ENCODE peak calls at places on chromosome 7, in four cellular contexts. O, M, X and K are unnamed samples.

GRCh38 chr7:80131675-80132435 is 2.8 kb upstream of the GNAI1 start:
- DNase-seq in M (no peak), O (no peak), X (no peak), K (peak; percentile 69)

GRCh38 chr7:55022618-55022985 is 3.8 kb downstream of the EGFR start:
- DNase-seq in X (no peak), M (no peak), O (no peak), K (no peak)

GRCh38 chr7:148699024-148699771 is 495 bp downstream of the CUL1 start:
- DNase-seq in O (peak; percentile 71), M (no peak), X (peak; percentile 82), K (peak; percentile 82)

GRCh38 chr7:148620749-148621372 is 30.3 kb downstream of the C7orf33 start:
- DNase-seq in O (no peak), X (no peak), M (no peak), K (no peak)

GRCh38 chr7:29281782-29282541 is 87.4 kb downstream of the CHN2 start:
- DNase-seq in X (no peak), M (peak; percentile 59), O (no peak), K (no peak)

GRCh38 chr7:99504281-99504602 is 220 bp upstream of the ZKSCAN5 start:
- DNase-seq in X (peak; percentile 100), M (peak; percentile 91), O (peak; percentile 100), K (peak; percentile 100)

GRCh38 chr7:100818366-100818765 is 9.0 kb downstream of the EPHB4 start:
- DNase-seq in M (no peak), O (no peak), X (no peak), K (no peak)

GRCh38 chr7:130144632-130145171 is 60.5 kb downstream of the TMEM209 start:
- DNase-seq in O (no peak), M (peak; percentile 62), X (no peak), K (peak; percentile 73)

GRCh38 chr7:76512941-76513816 is 2.8 kb downstream of the UPK3B start:
- DNase-seq in M (no peak), X (peak; percentile 87), O (peak; percentile 81), K (peak; percentile 30)

GRCh38 chr7:123647106-123647730 is 8.4 kb upstream of the LMOD2 start:
- DNase-seq in O (no peak), M (no peak), X (no peak), K (no peak)

GRCh38 chr7:100191775-100192174 is 14.1 kb downstream of the STAG3 start:
- DNase-seq in M (no peak), O (no peak), X (no peak), K (peak; percentile 34)

GRCh38 chr7:2129376-2130375 is 103.1 kb downstream of the MAD1L1 start:
- DNase-seq in O (no peak), M (no peak), X (no peak), K (no peak)

GRCh38 chr7:94389381-94389780 is 5.3 kb upstream of the COL1A2 start:
- DNase-seq in O (no peak), M (no peak), X (no peak), K (peak; percentile 17)

GRCh38 chr7:66542049-66542448 is 86.6 kb upstream of the KCTD7 start:
- DNase-seq in O (no peak), M (no peak), X (no peak), K (no peak)

GRCh38 chr7:121531175-121532070 is 135.3 kb upstream of the FAM3C start:
- DNase-seq in X (no peak), O (no peak), M (no peak), K (no peak)

GRCh38 chr7:54541941-54542618 is at the start of gene VSTM2A:
- DNase-seq in X (peak; percentile 88), O (peak; percentile 85), M (no peak), K (peak; percentile 30)

GRCh38 chr7:40815512-40815911 is 680.7 kb downstream of the SUGCT start:
- DNase-seq in O (no peak), M (peak; percentile 70), X (no peak), K (peak; percentile 77)

GRCh38 chr7:69115788-69116187 is 482.5 kb upstream of the AUTS2 start:
- DNase-seq in X (no peak), O (no peak), M (no peak), K (no peak)

GRCh38 chr7:147311332-147311731 is 1194.7 kb downstream of the CNTNAP2 start:
- DNase-seq in O (no peak), X (no peak), M (no peak), K (no peak)

GRCh38 chr7:106717997-106718871 is 57.3 kb upstream of the CCDC71L start:
- DNase-seq in O (peak; percentile 52), M (peak; percentile 88), X (peak; percentile 49), K (peak; percentile 93)

GRCh38 chr7:30656611-30657010 is 25.6 kb downstream of the CRHR2 start:
- DNase-seq in M (no peak), O (no peak), X (no peak), K (no peak)

GRCh38 chr7:107815254-107815882 is 12.3 kb upstream of the SLC26A3 start:
- DNase-seq in M (no peak), O (no peak), X (no peak), K (no peak)

GRCh38 chr7:83410989-83411591 is 237.8 kb downstream of the SEMA3E start:
- DNase-seq in M (no peak), X (peak; percentile 48), O (peak; percentile 78), K (peak; percentile 82)

GRCh38 chr7:69939317-69939716 is 341.0 kb downstream of the AUTS2 start:
- DNase-seq in X (no peak), M (no peak), O (no peak), K (no peak)

GRCh38 chr7:475951-476441 is 43.6 kb downstream of the PDGFA start:
- DNase-seq in X (no peak), O (no peak), M (no peak), K (no peak)

GRCh38 chr7:80708007-80708594 is 69.7 kb downstream of the CD36 start:
- DNase-seq in O (no peak), M (no peak), X (no peak), K (no peak)

GRCh38 chr7:4144801-4145470 is 537.2 kb upstream of the FOXK1 start:
- DNase-seq in M (no peak), X (peak; percentile 78), O (peak; percentile 58), K (peak; percentile 55)

GRCh38 chr7:150945171-150945852 is 32.8 kb downstream of the KCNH2 start:
- DNase-seq in M (no peak), O (no peak), X (no peak), K (no peak)

GRCh38 chr7:116353614-116354013 is 143.3 kb downstream of the TES start:
- DNase-seq in X (no peak), M (no peak), O (no peak), K (peak; percentile 32)

GRCh38 chr7:512541-513311 is 6.9 kb downstream of the PDGFA start:
- DNase-seq in X (no peak), M (no peak), O (no peak), K (no peak)

GRCh38 chr7:149431486-149432120 is 29.3 kb downstream of the ZNF777 start:
- DNase-seq in O (peak; percentile 77), M (no peak), X (no peak), K (no peak)

GRCh38 chr7:25926009-25926408 is 226.0 kb upstream of the NFE2L3 start:
- DNase-seq in X (no peak), O (no peak), M (peak; percentile 35), K (no peak)

GRCh38 chr7:141693082-141693481 is 8.9 kb downstream of the DENND11 start:
- DNase-seq in X (no peak), O (no peak), M (no peak), K (no peak)

GRCh38 chr7:17171427-17171826 is 127.0 kb upstream of the AHR start:
- DNase-seq in O (no peak), M (no peak), X (no peak), K (no peak)

GRCh38 chr7:26555971-26556830 is 264.5 kb downstream of the SNX10 start:
- DNase-seq in M (no peak), X (peak; percentile 61), O (no peak), K (no peak)

GRCh38 chr7:91660734-91661355 is 219.7 kb downstream of the MTERF1 start:
- DNase-seq in X (no peak), M (no peak), O (no peak), K (no peak)

GRCh38 chr7:119320316-119320715 is 952.7 kb upstream of the KCND2 start:
- DNase-seq in M (no peak), X (peak; percentile 46), O (peak; percentile 27), K (no peak)

GRCh38 chr7:106606120-106606519 is 54.8 kb downstream of the CCDC71L start:
- DNase-seq in O (no peak), X (no peak), M (no peak), K (no peak)

GRCh38 chr7:5597772-5598171 is 174.1 kb upstream of the TNRC18 start:
- DNase-seq in M (no peak), O (no peak), X (no peak), K (peak; percentile 57)

GRCh38 chr7:64101943-64102655 is 56.9 kb downstream of the ZNF727 start:
- DNase-seq in O (no peak), X (no peak), M (no peak), K (no peak)

GRCh38 chr7:64099656-64100531 is 54.7 kb downstream of the ZNF727 start:
- DNase-seq in X (no peak), M (no peak), O (no peak), K (no peak)

GRCh38 chr7:64101126-64101942 is 56.1 kb downstream of the ZNF727 start:
- DNase-seq in M (no peak), O (no peak), X (no peak), K (no peak)

GRCh38 chr7:64102656-64103400 is 57.6 kb downstream of the ZNF727 start:
- DNase-seq in M (no peak), X (no peak), O (no peak), K (no peak)
- H3K4me3 ChIP-seq in M (no peak overlapping the region), X (no peak overlapping the region), O (no peak overlapping the region), K (no peak overlapping the region)

GRCh38 chr7:23012186-23012585 is 1.7 kb downstream of the HYCC1 start:
- DNase-seq in M (no peak), O (no peak), X (no peak), K (no peak)
- H3K4me3 ChIP-seq in M (peak overlapping the region; percentile 77), O (peak overlapping the region; percentile 83), X (peak overlapping the region; percentile 100), K (peak overlapping the region; percentile 90)

DNA sequence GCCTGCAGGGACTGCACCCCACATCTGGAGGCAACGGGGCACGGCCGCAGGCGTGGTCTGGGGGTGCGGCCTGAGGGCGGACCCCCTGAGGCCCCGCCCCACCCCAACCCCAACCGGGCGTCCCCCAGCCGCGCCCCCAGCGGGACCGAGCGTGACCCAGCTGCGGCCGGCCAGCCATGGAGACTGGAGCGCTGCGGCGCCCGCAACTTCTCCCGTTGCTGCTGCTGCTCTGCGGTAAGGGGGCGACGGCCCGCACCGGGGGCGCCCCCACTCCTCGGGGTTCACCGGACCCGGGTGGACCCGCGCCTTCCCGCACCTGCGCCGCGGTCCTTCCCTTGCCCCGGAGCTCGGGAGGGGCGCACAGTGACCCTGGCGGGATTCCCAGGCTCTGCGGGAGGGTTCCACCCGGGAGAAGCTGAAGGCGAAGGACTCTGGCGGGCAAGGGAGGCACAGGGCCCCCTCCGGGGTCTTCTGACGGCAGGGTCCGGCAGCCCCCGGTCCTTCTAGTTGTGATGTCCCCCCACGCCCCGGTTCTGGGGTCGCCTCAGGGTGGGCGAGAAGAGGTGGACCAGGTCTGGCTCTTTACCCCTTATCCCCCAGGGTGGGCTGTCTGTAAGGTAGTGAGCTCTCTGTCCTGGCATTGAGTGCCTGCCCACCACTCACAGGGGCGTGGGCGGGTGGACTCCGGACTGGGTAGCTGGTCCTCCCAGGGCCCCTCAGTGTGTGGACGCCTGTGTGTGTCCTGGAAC is at the start of gene RAMP3:
- DNase-seq in M (no peak), X (peak; percentile 64), O (peak; percentile 72), K (no peak)
- H3K4me3 ChIP-seq in M (no peak within 1 kb of the TSS), X (no peak within 1 kb of the TSS), O (peak within 1 kb of the TSS; percentile 72), K (no peak within 1 kb of the TSS)

GRCh38 chr7:114088541-114088940 is 169.7 kb upstream of the PPP1R3A start:
- DNase-seq in M (no peak), O (no peak), X (no peak), K (no peak)
- H3K4me3 ChIP-seq in M (no peak overlapping the region), O (peak overlapping the region; percentile 66), X (peak overlapping the region; percentile 93), K (peak overlapping the region; percentile 98)

GRCh38 chr7:13986208-13986607 is 3.3 kb downstream of the ETV1 start:
- DNase-seq in X (no peak), O (no peak), M (no peak), K (no peak)
- H3K4me3 ChIP-seq in X (peak overlapping the region; percentile 71), O (peak overlapping the region; percentile 67), M (no peak overlapping the region), K (no peak overlapping the region)